ENCODE peak calls at places on chromosomes 3 and 15, in four cellular contexts. U, F, L and E are unnamed samples.

GRCh38 chr3:194130807-194131589 is 5.0 kb upstream of the HES1 start:
- DNase-seq in U (peak), F (peak), L (no peak), E (no peak)

GRCh38 chr15:88490036-88490435 is 22.5 kb downstream of the MRPS11 start:
- DNase-seq in U (no peak), F (no peak), L (no peak), E (no peak)

GRCh38 chr15:90956551-90957104 is 1.9 kb downstream of the RCCD1 start:
- DNase-seq in U (no peak), F (no peak), L (no peak), E (no peak)

GRCh38 chr3:58646503-58646902 is 20.1 kb downstream of the FAM3D start:
- DNase-seq in U (no peak), F (no peak), L (no peak), E (no peak)

GRCh38 chr15:39239562-39239961 is 341.3 kb upstream of the THBS1 start:
- DNase-seq in U (no peak), F (no peak), L (no peak), E (no peak)

GRCh38 chr15:45376300-45376928 is 1.9 kb downstream of the GATM start:
- DNase-seq in U (no peak), F (no peak), L (no peak), E (no peak)

GRCh38 chr15:79218588-79219200 is 63.8 kb upstream of the ANKRD34C start:
- DNase-seq in U (no peak), F (no peak), L (no peak), E (no peak)

GRCh38 chr3:44981220-44981619 is 5.2 kb downstream of the EXOSC7 start:
- DNase-seq in U (no peak), F (no peak), L (no peak), E (no peak)

GRCh38 chr15:93179072-93179471 is 90.1 kb upstream of the RGMA start:
- DNase-seq in U (no peak), F (peak), L (no peak), E (no peak)

GRCh38 chr3:139935866-139936817 is 1.2 kb downstream of the CLSTN2 start:
- DNase-seq in U (no peak), F (no peak), L (no peak), E (no peak)

GRCh38 chr15:64911317-64912186 is at the start of gene ANKDD1A:
- DNase-seq in U (no peak), F (no peak), L (no peak), E (peak)

GRCh38 chr3:144314946-144315345 is 343.3 kb downstream of the DIPK2A start:
- DNase-seq in U (no peak), F (no peak), L (no peak), E (no peak)

GRCh38 chr3:122063908-122064307 is 8.7 kb downstream of the CD86 start:
- DNase-seq in U (no peak), F (no peak), L (no peak), E (no peak)

GRCh38 chr15:87579537-87579936 is 677.0 kb downstream of the NTRK3 start:
- DNase-seq in U (no peak), F (no peak), L (no peak), E (no peak)

GRCh38 chr3:160701490-160701889 is 24.5 kb downstream of the ARL14 start:
- DNase-seq in U (no peak), F (no peak), L (no peak), E (no peak)

GRCh38 chr3:57126244-57126643 is 38.9 kb downstream of the IL17RD start:
- DNase-seq in U (no peak), F (no peak), L (no peak), E (peak)

GRCh38 chr15:100350434-100351226 is 8.9 kb upstream of the ADAMTS17 start:
- DNase-seq in U (peak), F (no peak), L (no peak), E (no peak)

GRCh38 chr3:43162573-43163084 is 56.8 kb upstream of the POMGNT2 start:
- DNase-seq in U (no peak), F (no peak), L (no peak), E (no peak)

GRCh38 chr15:70625438-70625837 is 137.9 kb downstream of the UACA start:
- DNase-seq in U (no peak), F (no peak), L (no peak), E (no peak)

GRCh38 chr15:32718822-32719716 is 1.3 kb downstream of the GREM1 start:
- DNase-seq in U (no peak), F (no peak), L (no peak), E (no peak)

GRCh38 chr15:33700695-33701303 is 267.5 kb upstream of the CHRM5 start:
- DNase-seq in U (peak), F (peak), L (peak), E (peak)

GRCh38 chr3:46497556-46498265 is at the start of gene RTP3:
- DNase-seq in U (no peak), F (no peak), L (no peak), E (peak)

GRCh38 chr3:46495901-46496456 is 1.8 kb upstream of the RTP3 start:
- DNase-seq in U (no peak), F (no peak), L (no peak), E (peak)

GRCh38 chr3:46500631-46501377 is 3.0 kb downstream of the RTP3 start:
- DNase-seq in U (no peak), F (peak), L (no peak), E (no peak)

GRCh38 chr3:46498916-46499519 is 1.2 kb downstream of the RTP3 start:
- DNase-seq in U (no peak), F (no peak), L (peak), E (no peak)

DNA sequence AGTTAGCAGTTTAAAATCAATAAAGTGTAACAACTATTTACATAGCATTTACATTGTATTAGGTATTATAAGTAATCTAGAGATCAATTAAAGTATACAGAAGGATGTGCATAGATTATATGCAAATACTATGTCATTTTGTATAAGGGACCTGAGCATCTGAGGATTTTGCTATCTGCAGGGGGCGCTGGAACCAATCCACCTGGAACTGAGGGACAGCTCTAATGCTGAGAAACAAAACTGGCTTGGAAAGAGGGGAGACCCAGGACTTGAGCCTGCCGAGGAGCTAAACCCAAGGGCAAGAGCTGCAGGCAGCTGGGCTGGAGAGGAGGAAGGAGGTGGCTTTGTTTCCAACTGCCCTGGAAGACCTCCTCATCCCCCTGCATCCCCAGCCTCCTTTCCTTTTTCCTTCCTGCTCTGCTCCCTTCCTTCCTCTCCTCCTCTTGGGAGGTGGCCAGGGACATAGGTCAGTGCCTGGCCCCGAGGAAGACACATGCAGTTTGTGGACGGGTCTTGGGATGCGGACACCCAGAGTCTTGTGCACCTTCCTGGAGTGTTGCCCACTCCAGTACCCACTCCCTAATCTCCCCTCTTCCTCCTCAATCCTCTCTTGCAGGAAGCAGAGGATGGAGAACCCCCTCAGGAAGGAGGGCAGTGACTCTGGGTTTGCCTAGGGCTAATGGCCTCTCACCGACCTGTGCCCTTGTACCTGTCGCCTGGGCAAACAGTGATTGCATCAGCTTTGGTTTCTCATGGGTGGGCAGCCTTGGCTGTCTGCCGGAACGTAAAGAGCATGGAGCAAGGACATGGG is 826 bp upstream of the RTP3 start:
- DNase-seq in U (no peak), F (peak), L (peak), E (peak)
- TF ChIP-seq HDAC2 in U (no peak), F (no peak), L (no peak), E (no peak)

GRCh38 chr15:98980899-98981228 is 26.7 kb downstream of the PGPEP1L start:
- DNase-seq in U (no peak), F (peak), L (no peak), E (no peak)

GRCh38 chr15:98978153-98978552 is 29.4 kb downstream of the PGPEP1L start:
- DNase-seq in U (no peak), F (no peak), L (no peak), E (no peak)

GRCh38 chr15:98981851-98982722 is 25.5 kb downstream of the PGPEP1L start:
- DNase-seq in U (no peak), F (peak), L (no peak), E (no peak)

GRCh38 chr15:98983333-98983732 is 24.3 kb downstream of the PGPEP1L start:
- DNase-seq in U (no peak), F (no peak), L (peak), E (no peak)
- TF ChIP-seq ZNF274 in U (no peak), F (no peak), L (no peak), E (no peak)

DNA sequence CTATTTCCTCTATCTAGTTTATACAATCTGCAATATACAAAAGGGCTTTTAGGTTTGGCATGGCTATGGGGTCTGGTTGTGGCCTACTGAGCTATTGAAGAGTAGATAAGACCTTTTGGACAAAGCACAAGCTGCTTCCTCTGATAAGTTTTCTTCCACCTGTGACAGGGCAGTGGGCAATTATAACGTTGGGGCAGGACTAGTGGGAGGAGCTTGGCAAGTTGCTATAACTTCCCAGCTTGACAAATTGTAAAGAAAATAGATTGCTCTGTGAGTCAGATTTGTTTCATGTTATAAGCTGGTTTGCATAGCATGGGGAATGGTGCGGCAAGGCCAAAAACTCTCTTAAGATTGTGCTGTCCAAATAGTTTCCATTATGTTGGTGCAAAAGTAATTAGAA is 64.9 kb downstream of the SLC7A14 start:
- DNase-seq in U (no peak), F (no peak), L (peak), E (no peak)
- TF ChIP-seq HDAC2 in U (no peak), F (no peak), L (peak), E (no peak)

DNA sequence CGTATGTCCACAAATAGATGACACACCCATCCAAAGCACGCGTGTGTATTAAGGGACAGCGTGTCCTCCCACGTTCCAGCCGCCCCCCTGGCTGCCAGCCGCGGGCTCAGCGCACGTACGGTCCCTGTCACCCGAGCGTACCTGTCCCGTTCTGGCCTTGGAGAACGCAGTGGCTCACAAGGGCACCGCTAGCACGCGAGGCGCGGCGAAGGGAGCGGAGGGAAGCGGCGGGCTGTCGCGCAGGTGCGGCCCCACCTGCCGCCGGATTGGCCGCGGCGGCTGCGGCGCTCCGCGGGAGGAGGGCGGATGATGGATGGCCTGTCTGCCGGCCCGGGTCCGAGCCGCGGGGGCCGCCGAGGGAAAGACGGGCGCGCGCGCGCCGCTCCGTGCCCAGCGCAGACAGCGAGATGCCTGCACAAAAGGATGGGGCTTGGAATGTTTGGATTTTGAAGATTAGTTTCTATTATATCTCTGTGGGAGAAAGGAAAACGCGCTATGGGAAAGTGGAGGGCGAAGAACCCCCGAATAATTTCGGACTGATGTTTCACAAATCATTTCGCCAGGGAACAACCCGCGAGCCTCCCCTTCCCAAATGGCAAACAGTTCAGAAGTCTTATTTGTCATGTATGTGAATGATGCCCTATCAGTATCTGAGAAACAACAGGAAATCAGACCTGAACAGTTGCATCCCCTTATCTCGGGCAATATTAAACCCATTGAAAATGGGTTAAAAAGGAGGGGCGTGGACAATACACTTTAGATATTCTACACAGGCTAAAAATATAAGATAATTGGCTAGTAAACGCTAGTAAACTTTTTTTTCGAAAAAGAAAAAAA is 1003.6 kb upstream of the NR2F2 start:
- DNase-seq in U (no peak), F (no peak), L (no peak), E (peak)
- TF ChIP-seq ZNF274 in U (no peak), F (no peak), L (no peak), E (no peak)

DNA sequence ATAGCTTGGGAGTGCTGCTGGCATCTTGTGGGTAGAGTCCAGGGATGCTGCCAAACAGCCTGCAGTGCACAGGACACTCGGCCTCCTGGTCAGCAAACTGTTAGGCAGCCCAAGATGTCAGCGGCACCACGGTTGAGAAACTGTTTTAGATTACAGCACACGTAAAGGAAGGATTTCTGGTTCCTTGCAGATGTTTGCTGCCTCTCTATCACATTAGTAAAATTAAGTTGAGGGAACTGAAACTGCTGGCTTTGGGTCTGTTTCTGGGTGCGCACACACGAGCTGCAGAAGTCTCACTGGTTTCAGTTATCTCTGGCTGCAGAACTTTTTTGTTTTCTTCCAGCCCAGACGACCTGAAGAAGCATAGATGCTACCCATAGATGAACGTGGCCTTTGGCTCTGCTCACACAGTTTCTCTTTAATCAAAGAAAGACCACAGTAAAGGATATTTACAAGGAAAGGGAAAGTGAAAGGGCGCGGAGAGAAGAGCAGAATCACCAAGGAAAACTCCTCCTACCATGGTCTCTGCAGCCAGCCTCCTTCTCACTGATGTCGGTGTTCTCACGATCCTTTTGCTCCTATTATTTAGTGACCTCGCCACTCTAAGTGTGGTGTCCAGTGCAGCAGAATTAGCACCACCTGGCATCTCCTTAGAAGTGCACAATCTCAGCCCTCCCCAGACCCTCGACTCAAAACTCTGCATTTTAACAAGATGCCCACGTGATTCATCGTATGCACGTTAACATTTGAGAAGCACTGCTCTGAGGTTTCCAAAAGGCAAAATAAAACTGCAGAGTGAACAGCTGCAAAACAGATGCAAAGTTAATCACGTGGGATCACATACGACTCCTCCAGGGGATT is 50.6 kb upstream of the AKAP13 start:
- DNase-seq in U (no peak), F (peak), L (no peak), E (no peak)
- TF ChIP-seq HDAC2 in U (no peak), F (peak), L (no peak), E (no peak)